ENCODE peak calls at places on chromosomes 11 and 22, in ten cellular contexts. I, L, O, B, A, V, C, H, Z and U are unnamed samples.

GRCh38 chr11:7512525-7513209 is 1.1 kb upstream of the PPFIBP2 start:
- DNase-seq in O (peak), B (no peak), A (no peak), V (peak), L (peak), C (no peak), I (no peak), Z (peak), H (no peak), U (peak)

GRCh38 chr22:48055827-48056226 is 1293.4 kb downstream of the TBC1D22A start:
- DNase-seq in H (peak), O (no peak), I (no peak), B (peak), V (no peak), A (no peak), Z (no peak), C (no peak), L (no peak), U (no peak)

GRCh38 chr22:25780673-25781072 is 38.7 kb downstream of the MYO18B start:
- DNase-seq in A (no peak), O (no peak), H (no peak), L (no peak), Z (no peak), B (no peak), C (no peak), V (no peak), I (no peak), U (no peak)

GRCh38 chr11:40432358-40432757 is 1027.1 kb downstream of the LRRC4C start:
- DNase-seq in V (no peak), C (no peak), A (no peak), O (no peak), H (no peak), B (no peak), I (no peak), Z (no peak), L (no peak), U (no peak)

GRCh38 chr11:69438286-69438920 is 43.1 kb upstream of the LINC01488 start:
- DNase-seq in H (no peak), O (no peak), L (no peak), I (no peak), Z (no peak), C (no peak), A (no peak), B (no peak), V (no peak), U (no peak)

GRCh38 chr11:94636388-94636787 is 69.2 kb downstream of the PIWIL4 start:
- DNase-seq in I (no peak), A (no peak), H (no peak), L (no peak), B (no peak), V (no peak), C (no peak), Z (no peak), O (no peak), U (no peak)

GRCh38 chr11:134743809-134744195 is 331.8 kb upstream of the B3GAT1 start:
- DNase-seq in O (no peak), B (no peak), Z (no peak), L (no peak), H (no peak), C (no peak), I (no peak), A (no peak), V (no peak), U (no peak)

GRCh38 chr11:115222218-115222862 is 281.9 kb downstream of the CADM1 start:
- DNase-seq in O (peak), B (peak), V (no peak), L (no peak), A (peak), Z (peak), I (peak), H (peak), C (peak), U (peak)

GRCh38 chr22:29043906-29044575 is 17.6 kb downstream of the C22orf31 start:
- DNase-seq in O (no peak), B (peak), I (no peak), Z (no peak), A (peak), L (no peak), H (peak), V (no peak), C (no peak), U (no peak)

GRCh38 chr11:281486-282161 is 3.4 kb downstream of the NLRP6 start:
- DNase-seq in O (no peak), C (no peak), A (no peak), Z (no peak), V (no peak), L (no peak), B (no peak), I (no peak), H (no peak), U (no peak)

GRCh38 chr11:12087075-12087775 is 23.2 kb upstream of the MICAL2 start:
- DNase-seq in H (peak), L (no peak), Z (peak), V (peak), O (no peak), A (peak), C (no peak), I (no peak), B (peak), U (no peak)

GRCh38 chr11:30724274-30724673 is 138.1 kb upstream of the MPPED2 start:
- DNase-seq in Z (no peak), B (no peak), O (no peak), V (no peak), L (no peak), C (no peak), I (no peak), H (no peak), A (no peak), U (no peak)

GRCh38 chr22:47143249-47143938 is 380.9 kb downstream of the TBC1D22A start:
- DNase-seq in H (no peak), Z (no peak), A (no peak), O (no peak), V (no peak), L (no peak), C (no peak), I (no peak), B (no peak), U (no peak)

GRCh38 chr22:29615705-29616104 is 12.3 kb downstream of the NF2 start:
- DNase-seq in A (no peak), V (no peak), O (no peak), L (no peak), H (no peak), B (no peak), Z (no peak), C (no peak), I (no peak), U (no peak)

GRCh38 chr11:66471142-66471541 is 4.4 kb downstream of the PELI3 start:
- DNase-seq in B (no peak), Z (no peak), A (no peak), C (no peak), O (no peak), V (no peak), H (no peak), I (no peak), L (no peak), U (no peak)

GRCh38 chr22:30266445-30267381 is at the start of gene OSM:
- DNase-seq in O (no peak), C (no peak), A (no peak), I (no peak), L (peak), V (peak), Z (peak), H (no peak), B (no peak), U (peak)

GRCh38 chr22:36143956-36144355 is 16.6 kb downstream of the APOL3 start:
- DNase-seq in A (no peak), O (no peak), L (no peak), B (no peak), I (no peak), H (no peak), C (no peak), V (no peak), Z (no peak), U (no peak)

GRCh38 chr11:16605440-16605970 is 132.9 kb upstream of the C11orf58 start:
- DNase-seq in V (peak), A (peak), I (no peak), O (no peak), B (no peak), H (peak), Z (no peak), C (no peak), L (no peak), U (no peak)

GRCh38 chr11:28759311-28759710 is 651.1 kb downstream of the METTL15 start:
- DNase-seq in Z (no peak), O (no peak), L (no peak), I (peak), C (no peak), A (peak), B (peak), H (no peak), V (no peak), U (no peak)

GRCh38 chr11:107457558-107458271 is at the start of gene CWF19L2:
- DNase-seq in Z (peak), O (peak), B (peak), V (peak), I (peak), H (peak), A (peak), L (peak), C (peak), U (peak)

GRCh38 chr11:120324932-120325810 is at the start of gene TLCD5:
- DNase-seq in C (peak), O (peak), A (peak), H (peak), B (no peak), L (peak), V (peak), I (peak), Z (no peak), U (peak)

GRCh38 chr11:19055905-19056304 is 4.6 kb downstream of the MRGPRX2 start:
- DNase-seq in O (no peak), A (no peak), L (no peak), I (no peak), V (no peak), Z (no peak), H (no peak), B (no peak), C (no peak), U (no peak)

GRCh38 chr11:59866397-59866796 is at the start of gene TCN1:
- DNase-seq in C (no peak), Z (no peak), O (no peak), A (peak), B (peak), H (peak), I (no peak), L (no peak), V (no peak), U (no peak)

GRCh38 chr22:31253949-31254348 is 38.3 kb downstream of the PIK3IP1 start:
- DNase-seq in V (peak), O (no peak), B (peak), H (no peak), A (peak), L (no peak), C (peak), I (no peak), Z (no peak), U (no peak)

GRCh38 chr11:2142762-2143202 is 3.6 kb upstream of the IGF2 start:
- DNase-seq in C (no peak), A (peak), B (peak), Z (no peak), H (no peak), O (peak), V (no peak), I (no peak), L (no peak), U (no peak)

GRCh38 chr11:34342008-34342533 is 15.7 kb downstream of the ABTB2 start:
- DNase-seq in O (no peak), L (no peak), Z (no peak), V (peak), A (no peak), I (no peak), C (no peak), H (no peak), B (no peak), U (no peak)

GRCh38 chr11:63919267-63920125 is 2.5 kb upstream of the RCOR2 start:
- DNase-seq in Z (no peak), H (no peak), L (no peak), O (no peak), V (peak), I (no peak), A (no peak), B (no peak), C (peak), U (no peak)